ENCODE peak calls at places on chromosomes 6 and 20, in ten cellular contexts. P is left lobe of liver; K is RCC 7860; Y is NCI-H1694 treated with DMSO at 0.1 percent for 48 hours; E is posterior cingulate gyrus; J is Right ventricle myocardium inferior; V is stimulated activated CD4-positive, alpha-beta T cell treated with anti-CD3 and anti-CD28 coated beads, Interleukin-4, amount 100 ng/mL, for 24 hours; Q is NCI-H774; F is lung; X is breast epithelium. G is an unnamed sample.

GRCh38 chr6:42877695-42878094 is 1.7 kb upstream of the RPL7L1 start:
- DNase-seq in E (no peak), F (no peak), V (no peak), K (no peak), P (no peak), Q (no peak), X (no peak), Y (no peak), J (no peak), G (no peak)

GRCh38 chr6:148193063-148193680 is 149.5 kb upstream of the SASH1 start:
- DNase-seq in V (no peak), P (no peak), J (no peak), E (no peak), X (peak; percentile 45), K (peak; percentile 78), Y (no peak), Q (no peak), F (peak; percentile 29), G (no peak)

GRCh38 chr6:75296811-75297779 is 12.5 kb upstream of the TMEM30A start:
- DNase-seq in X (no peak), J (no peak), Q (peak; percentile 61), K (peak; percentile 52), F (no peak), Y (peak; percentile 51), P (no peak), V (no peak), E (no peak), G (no peak)

GRCh38 chr6:30759575-30760239 is 15.4 kb upstream of the IER3 start:
- DNase-seq in V (no peak), E (no peak), Y (no peak), J (no peak), P (no peak), Q (no peak), F (no peak), K (peak; percentile 96), X (no peak), G (no peak)

GRCh38 chr6:21164768-21165326 is 428.7 kb upstream of the SOX4 start:
- DNase-seq in F (no peak), X (no peak), Q (no peak), E (no peak), V (no peak), Y (no peak), K (no peak), J (no peak), P (no peak), G (no peak)

GRCh38 chr20:16209826-16210365 is 363.4 kb downstream of the KIF16B start:
- DNase-seq in J (no peak), X (no peak), E (no peak), V (no peak), F (no peak), P (no peak), K (no peak), Y (no peak), Q (no peak), G (no peak)

GRCh38 chr20:7449269-7449668 is 491.0 kb downstream of the HAO1 start:
- DNase-seq in P (no peak), Q (no peak), X (no peak), Y (no peak), V (no peak), F (no peak), J (no peak), K (no peak), E (no peak), G (no peak)

GRCh38 chr20:35601021-35601973 is 14.3 kb upstream of the SPAG4 start:
- DNase-seq in J (peak; percentile 91), Y (peak; percentile 20), Q (no peak), V (peak; percentile 80), X (peak; percentile 68), F (peak; percentile 79), K (no peak), P (peak; percentile 70), E (peak; percentile 47), G (peak; percentile 10)

GRCh38 chr6:37104935-37105781 is 64.8 kb upstream of the PIM1 start:
- DNase-seq in F (no peak), K (no peak), V (no peak), J (no peak), Y (no peak), X (no peak), E (no peak), Q (no peak), P (no peak), G (no peak)

GRCh38 chr20:9677224-9677623 is 161.7 kb downstream of the PAK5 start:
- DNase-seq in E (no peak), P (no peak), Q (no peak), Y (no peak), K (no peak), F (no peak), V (no peak), J (no peak), X (no peak), G (no peak)

GRCh38 chr6:100657678-100658330 is 193.1 kb upstream of the SIM1 start:
- DNase-seq in P (no peak), Y (peak; percentile 65), E (no peak), Q (peak; percentile 93), F (no peak), K (peak; percentile 30), V (no peak), X (no peak), J (no peak), G (no peak)

GRCh38 chr6:154352898-154353585 is 3.6 kb downstream of the IPCEF1 start:
- DNase-seq in Q (no peak), K (peak; percentile 31), J (no peak), V (peak; percentile 66), E (no peak), F (no peak), X (no peak), Y (no peak), P (no peak), G (no peak)

GRCh38 chr20:62590301-62591121 is 51.8 kb upstream of the SLCO4A1 start:
- DNase-seq in P (no peak), Q (no peak), E (no peak), Y (no peak), F (no peak), J (peak; percentile 72), X (no peak), V (no peak), K (peak; percentile 83), G (no peak)

GRCh38 chr6:33613794-33614166 is 7.3 kb upstream of the ITPR3 start:
- DNase-seq in F (no peak), E (no peak), Y (no peak), P (no peak), J (no peak), K (peak; percentile 63), Q (no peak), V (no peak), X (no peak), G (no peak)

GRCh38 chr20:49656304-49656703 is 57.4 kb downstream of the B4GALT5 start:
- DNase-seq in Q (peak; percentile 75), K (no peak), V (no peak), Y (no peak), E (no peak), F (peak; percentile 56), P (no peak), J (no peak), X (peak; percentile 55), G (no peak)

GRCh38 chr6:111985202-111985731 is 68.6 kb upstream of the CCN6 start:
- DNase-seq in X (peak; percentile 81), P (no peak), Y (no peak), F (peak; percentile 73), K (peak; percentile 84), J (no peak), V (peak; percentile 61), E (no peak), Q (peak; percentile 58), G (no peak)

GRCh38 chr6:166572370-166573261 is 13.9 kb downstream of the RAMACL start:
- DNase-seq in X (no peak), Y (no peak), K (no peak), V (no peak), Q (peak; percentile 40), E (no peak), P (no peak), J (peak; percentile 45), F (peak; percentile 75), G (no peak)

GRCh38 chr6:24480705-24481104 is 8.7 kb downstream of the GPLD1 start:
- DNase-seq in V (no peak), P (no peak), Y (no peak), Q (no peak), X (no peak), J (no peak), F (no peak), E (no peak), K (no peak), G (no peak)

GRCh38 chr6:67880939-67881705 is 754.0 kb upstream of the ADGRB3 start:
- DNase-seq in J (no peak), P (no peak), V (no peak), F (no peak), X (no peak), Y (no peak), K (peak; percentile 80), E (no peak), Q (no peak), G (no peak)

GRCh38 chr20:51510961-51511360 is 31.6 kb downstream of the NFATC2 start:
- DNase-seq in K (no peak), V (no peak), F (no peak), Y (no peak), X (no peak), P (no peak), Q (no peak), J (no peak), E (no peak), G (no peak)

GRCh38 chr6:53725791-53726575 is 60.4 kb upstream of the KLHL31 start:
- DNase-seq in Y (peak; percentile 45), Q (peak; percentile 78), X (peak; percentile 36), E (peak; percentile 79), P (peak; percentile 77), K (peak; percentile 17), F (peak; percentile 67), V (peak; percentile 79), J (peak; percentile 88), G (peak; percentile 62)

GRCh38 chr20:46752639-46753235 is 43.3 kb downstream of the SLC2A10 start:
- DNase-seq in Y (peak; percentile 47), E (peak; percentile 63), V (peak; percentile 54), J (peak; percentile 85), F (peak; percentile 52), X (peak; percentile 52), Q (peak; percentile 40), P (no peak), K (no peak), G (peak; percentile 12)

GRCh38 chr6:47188588-47189021 is 121.1 kb downstream of the TNFRSF21 start:
- DNase-seq in F (peak; percentile 39), P (no peak), Q (no peak), X (no peak), E (no peak), K (peak; percentile 71), J (no peak), V (no peak), Y (no peak), G (no peak)

GRCh38 chr6:147126618-147127022 is 77.6 kb upstream of the STXBP5 start:
- DNase-seq in F (no peak), P (no peak), K (no peak), Y (no peak), E (no peak), Q (no peak), J (no peak), V (no peak), X (no peak), G (no peak)

GRCh38 chr20:48295966-48296421 is 510.7 kb upstream of the SULF2 start:
- DNase-seq in Y (no peak), X (no peak), E (peak; percentile 46), V (no peak), J (no peak), F (no peak), Q (no peak), P (no peak), K (peak; percentile 72), G (peak; percentile 19)

GRCh38 chr6:79672631-79673065 is 41.5 kb downstream of the SH3BGRL2 start:
- DNase-seq in Q (peak; percentile 26), K (peak; percentile 16), E (no peak), P (no peak), F (no peak), X (no peak), Y (no peak), J (no peak), V (no peak), G (no peak)

GRCh38 chr6:166561766-166562165 is 24.7 kb downstream of the RAMACL start:
- DNase-seq in E (no peak), F (no peak), X (no peak), K (no peak), V (no peak), J (no peak), P (no peak), Q (no peak), Y (no peak), G (no peak)

G was measured in nucleus accumbens.